ENCODE peak calls at places on chromosomes 7 and 10, in six cellular contexts. One of them, this sample, is unnamed.

GRCh38 chr10:46220187-46220586 is 66.6 kb upstream of the ANTXRL start:
- DNase-seq in MM.1S: no peak
- DNase-seq in mammary epithelial cell: no peak
- DNase-seq in aorta: no peak
- DNase-seq in NB4: no peak
- DNase-seq in AG04449: no peak
- DNase-seq in this sample: no peak

GRCh38 chr10:1473874-1474273 is 263.5 kb downstream of the ADARB2 start:
- DNase-seq in NB4: no peak
- DNase-seq in aorta: no peak
- DNase-seq in mammary epithelial cell: no peak
- DNase-seq in MM.1S: no peak
- DNase-seq in AG04449: no peak
- DNase-seq in this sample: no peak

GRCh38 chr7:155533120-155533826 is 13.1 kb downstream of the CNPY1 start:
- DNase-seq in aorta: no peak
- DNase-seq in NB4: peak
- DNase-seq in mammary epithelial cell: no peak
- DNase-seq in MM.1S: no peak
- DNase-seq in AG04449: no peak
- DNase-seq in this sample: no peak

GRCh38 chr7:39304683-39305405 is 261.4 kb upstream of the YAE1 start:
- DNase-seq in AG04449: no peak
- DNase-seq in NB4: no peak
- DNase-seq in aorta: no peak
- DNase-seq in MM.1S: no peak
- DNase-seq in mammary epithelial cell: no peak
- DNase-seq in this sample: no peak

GRCh38 chr7:155257482-155258232 is 40.0 kb upstream of the INSIG1 start:
- DNase-seq in AG04449: peak
- DNase-seq in MM.1S: no peak
- DNase-seq in NB4: no peak
- DNase-seq in mammary epithelial cell: peak
- DNase-seq in aorta: peak
- DNase-seq in this sample: peak

GRCh38 chr10:130479146-130479545 is 343.0 kb downstream of the GLRX3 start:
- DNase-seq in AG04449: no peak
- DNase-seq in MM.1S: no peak
- DNase-seq in aorta: no peak
- DNase-seq in NB4: no peak
- DNase-seq in mammary epithelial cell: no peak
- DNase-seq in this sample: no peak

GRCh38 chr7:158772916-158773315 is 56.4 kb downstream of the ESYT2 start:
- DNase-seq in NB4: no peak
- DNase-seq in MM.1S: no peak
- DNase-seq in aorta: no peak
- DNase-seq in mammary epithelial cell: no peak
- DNase-seq in AG04449: no peak
- DNase-seq in this sample: no peak

GRCh38 chr10:110279062-110279986 is 25.4 kb downstream of the SMNDC1 start:
- DNase-seq in mammary epithelial cell: peak
- DNase-seq in NB4: peak
- DNase-seq in AG04449: no peak
- DNase-seq in MM.1S: peak
- DNase-seq in aorta: peak
- DNase-seq in this sample: peak

GRCh38 chr7:100966542-100967291 is 2.6 kb upstream of the MUC12 start:
- DNase-seq in aorta: peak
- DNase-seq in NB4: no peak
- DNase-seq in AG04449: no peak
- DNase-seq in mammary epithelial cell: no peak
- DNase-seq in MM.1S: no peak
- DNase-seq in this sample: no peak

GRCh38 chr10:3470191-3470590 is 297.6 kb upstream of the PITRM1 start:
- DNase-seq in AG04449: no peak
- DNase-seq in aorta: no peak
- DNase-seq in NB4: no peak
- DNase-seq in MM.1S: no peak
- DNase-seq in mammary epithelial cell: no peak
- DNase-seq in this sample: no peak

GRCh38 chr10:3473271-3473670 is 300.7 kb upstream of the PITRM1 start:
- DNase-seq in NB4: no peak
- DNase-seq in aorta: no peak
- DNase-seq in AG04449: no peak
- DNase-seq in mammary epithelial cell: no peak
- DNase-seq in MM.1S: no peak
- DNase-seq in this sample: no peak

GRCh38 chr10:3472705-3473078 is 300.1 kb upstream of the PITRM1 start:
- DNase-seq in mammary epithelial cell: peak
- DNase-seq in aorta: no peak
- DNase-seq in NB4: no peak
- DNase-seq in MM.1S: no peak
- DNase-seq in AG04449: peak
- DNase-seq in this sample: no peak

GRCh38 chr10:3471497-3471896 is 298.9 kb upstream of the PITRM1 start:
- DNase-seq in MM.1S: no peak
- DNase-seq in AG04449: no peak
- DNase-seq in mammary epithelial cell: no peak
- DNase-seq in NB4: no peak
- DNase-seq in aorta: no peak
- DNase-seq in this sample: no peak

DNA sequence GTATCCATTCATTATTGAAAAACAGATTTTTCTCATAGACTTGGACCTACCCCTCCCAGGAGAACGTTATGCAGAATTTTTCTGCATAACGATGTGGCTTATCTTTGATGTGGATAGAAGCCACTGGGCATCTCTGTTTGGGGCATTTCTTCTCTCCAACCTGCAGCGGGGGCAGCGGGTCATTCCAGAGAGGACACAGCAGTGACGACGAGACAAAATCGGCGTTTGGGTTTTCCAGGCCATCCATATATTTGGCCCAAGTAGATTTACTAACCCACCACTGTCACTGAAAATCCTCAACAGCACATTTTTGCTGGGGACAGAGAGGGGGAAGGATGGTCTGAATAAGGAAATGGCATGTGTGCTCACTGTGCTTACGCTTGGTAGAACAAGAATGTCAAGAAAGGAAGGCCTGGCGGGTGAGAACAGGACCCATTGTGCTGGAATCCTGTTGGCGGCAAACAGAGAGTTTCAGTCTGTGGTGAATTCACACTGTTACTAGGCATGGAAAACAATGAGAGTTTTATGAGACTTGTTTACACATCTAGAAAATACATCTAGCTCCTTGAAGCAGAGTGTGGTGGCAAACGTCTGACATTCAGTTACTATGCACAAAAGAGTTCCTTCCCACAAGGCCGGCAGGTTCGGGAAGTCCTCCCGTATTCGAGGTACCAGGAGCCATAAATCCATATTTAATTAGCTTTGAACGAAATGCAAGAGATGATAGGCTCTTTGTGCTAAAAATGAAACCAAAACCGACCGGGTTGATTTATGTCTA is 299.5 kb upstream of the PITRM1 start:
- DNase-seq in aorta: no peak
- DNase-seq in NB4: no peak
- DNase-seq in AG04449: no peak
- DNase-seq in MM.1S: peak
- DNase-seq in mammary epithelial cell: peak
- DNase-seq in this sample: no peak
- H3K4me3 ChIP-seq in aorta: no peak
- H3K4me3 ChIP-seq in NB4: no peak
- H3K4me3 ChIP-seq in AG04449: peak
- H3K4me3 ChIP-seq in MM.1S: peak
- H3K4me3 ChIP-seq in mammary epithelial cell: peak
- H3K4me3 ChIP-seq in this sample: no peak

DNA sequence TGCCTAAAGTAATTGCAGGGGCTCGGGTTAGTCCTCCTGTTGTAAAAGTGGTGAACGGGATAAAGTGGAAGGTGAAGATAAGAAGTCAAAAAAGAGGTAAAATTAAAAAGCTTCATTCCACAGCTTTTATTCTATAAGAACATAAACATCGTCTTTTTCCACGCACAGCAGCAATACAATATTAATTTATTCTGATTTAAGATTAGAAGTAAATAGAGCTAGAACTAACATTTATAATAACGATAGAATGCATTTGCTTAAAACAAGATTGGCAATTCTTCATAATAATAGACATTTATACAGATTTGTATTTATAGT is 3.7 kb downstream of the HOXA10 start:
- DNase-seq in NB4: no peak
- DNase-seq in mammary epithelial cell: no peak
- DNase-seq in AG04449: no peak
- DNase-seq in aorta: no peak
- DNase-seq in MM.1S: no peak
- DNase-seq in this sample: no peak
- H3K4me3 ChIP-seq in NB4: peak
- H3K4me3 ChIP-seq in mammary epithelial cell: no peak
- H3K4me3 ChIP-seq in AG04449: peak
- H3K4me3 ChIP-seq in aorta: no peak
- H3K4me3 ChIP-seq in MM.1S: no peak
- H3K4me3 ChIP-seq in this sample: peak

DNA sequence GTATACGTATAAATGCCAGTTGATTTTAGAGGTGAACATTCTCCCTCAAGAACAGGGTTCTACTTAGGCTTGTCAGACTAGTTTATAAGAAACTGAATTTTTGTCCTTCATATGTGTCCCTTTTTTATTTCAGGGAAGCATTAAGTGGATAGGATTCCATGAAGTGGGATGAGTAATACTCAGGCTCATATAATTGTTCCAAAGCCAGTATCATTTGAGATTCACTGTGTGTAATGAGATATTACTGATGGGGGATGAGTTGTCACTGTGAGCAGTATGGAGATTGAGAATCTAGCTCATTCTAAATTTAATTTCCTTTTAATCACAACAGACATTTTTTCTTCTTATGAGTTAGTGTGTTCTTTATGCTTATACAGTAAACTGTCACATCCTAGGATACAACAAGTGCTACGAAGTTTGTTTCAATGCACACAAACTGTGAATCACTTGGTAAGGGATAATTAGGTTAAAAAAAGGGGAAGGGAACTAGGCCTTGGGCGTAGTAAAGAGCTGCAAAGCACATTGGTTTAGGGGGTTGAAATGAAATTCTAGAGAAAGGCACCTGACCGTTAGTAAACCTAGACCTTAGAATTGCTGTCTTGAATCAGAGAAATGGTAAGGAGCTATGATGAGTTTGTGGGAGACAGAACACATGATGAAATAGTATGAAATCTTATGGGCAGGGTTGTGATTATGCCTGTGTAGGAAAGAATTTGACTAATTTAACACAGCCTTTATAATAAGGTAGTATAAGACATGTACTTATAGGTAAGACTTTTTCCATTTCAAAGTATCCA is 153.4 kb downstream of the MLLT10 start:
- DNase-seq in NB4: no peak
- DNase-seq in MM.1S: no peak
- DNase-seq in aorta: no peak
- DNase-seq in AG04449: no peak
- DNase-seq in mammary epithelial cell: no peak
- DNase-seq in this sample: peak
- H3K4me3 ChIP-seq in NB4: no peak
- H3K4me3 ChIP-seq in MM.1S: no peak
- H3K4me3 ChIP-seq in aorta: no peak
- H3K4me3 ChIP-seq in AG04449: no peak
- H3K4me3 ChIP-seq in mammary epithelial cell: no peak
- H3K4me3 ChIP-seq in this sample: no peak

GRCh38 chr10:29731760-29732159 is 97.0 kb upstream of the SVIL start:
- DNase-seq in aorta: no peak
- DNase-seq in mammary epithelial cell: no peak
- DNase-seq in AG04449: no peak
- DNase-seq in MM.1S: no peak
- DNase-seq in NB4: no peak
- DNase-seq in this sample: no peak

GRCh38 chr10:29733323-29733722 is 98.6 kb upstream of the SVIL start:
- DNase-seq in NB4: no peak
- DNase-seq in MM.1S: no peak
- DNase-seq in aorta: no peak
- DNase-seq in AG04449: no peak
- DNase-seq in mammary epithelial cell: no peak
- DNase-seq in this sample: no peak

GRCh38 chr10:29734640-29734979 is 99.8 kb upstream of the SVIL start:
- DNase-seq in MM.1S: no peak
- DNase-seq in mammary epithelial cell: peak
- DNase-seq in aorta: no peak
- DNase-seq in AG04449: no peak
- DNase-seq in NB4: peak
- DNase-seq in this sample: no peak

GRCh38 chr10:29730969-29731368 is 96.2 kb upstream of the SVIL start:
- DNase-seq in aorta: no peak
- DNase-seq in mammary epithelial cell: no peak
- DNase-seq in NB4: no peak
- DNase-seq in AG04449: no peak
- DNase-seq in MM.1S: no peak
- DNase-seq in this sample: no peak

DNA sequence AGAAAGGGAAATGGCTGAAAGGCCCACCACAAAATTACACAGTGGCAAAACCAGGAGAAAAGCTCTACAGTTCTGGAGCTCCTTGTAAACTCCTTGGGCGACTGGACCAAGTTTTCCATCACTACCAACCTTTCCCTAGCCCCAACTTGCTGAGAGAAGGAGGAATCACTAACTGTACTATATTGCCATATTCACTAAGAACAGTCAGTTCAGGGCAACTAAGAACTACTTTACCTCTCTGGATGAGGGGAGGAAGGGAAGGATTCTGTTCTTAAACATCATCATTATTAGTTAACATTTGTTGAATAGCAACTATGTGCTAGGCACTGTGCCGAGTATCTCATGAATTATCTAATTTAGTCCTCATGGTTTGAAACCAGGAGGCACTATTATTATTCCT is 98.1 kb upstream of the SVIL start:
- DNase-seq in AG04449: no peak
- DNase-seq in aorta: no peak
- DNase-seq in MM.1S: no peak
- DNase-seq in mammary epithelial cell: no peak
- DNase-seq in NB4: no peak
- DNase-seq in this sample: no peak
- H3K4me3 ChIP-seq in AG04449: no peak
- H3K4me3 ChIP-seq in aorta: no peak
- H3K4me3 ChIP-seq in MM.1S: no peak
- H3K4me3 ChIP-seq in mammary epithelial cell: no peak
- H3K4me3 ChIP-seq in NB4: no peak
- H3K4me3 ChIP-seq in this sample: no peak